ENCODE peak calls at places on chromosomes 1 and 21, in four cellular contexts. One of them, this sample, is unnamed.

GRCh38 chr1:37763791-37764741 is 854 bp downstream of the EPHA10 start:
- DNase-seq in RPMI8226: peak; percentile 69
- DNase-seq in C1 segment of cervical spinal cord: no peak
- DNase-seq in nucleus accumbens: peak; percentile 26
- DNase-seq in this sample: peak; percentile 91

GRCh38 chr1:95017775-95018174 is 55.0 kb downstream of the ALG14 start:
- DNase-seq in RPMI8226: no peak
- DNase-seq in C1 segment of cervical spinal cord: no peak
- DNase-seq in nucleus accumbens: no peak
- DNase-seq in this sample: no peak

GRCh38 chr1:65065535-65066378 is 82.2 kb upstream of the AK4 start:
- DNase-seq in RPMI8226: no peak
- DNase-seq in C1 segment of cervical spinal cord: peak; percentile 71
- DNase-seq in nucleus accumbens: no peak
- DNase-seq in this sample: peak; percentile 72

GRCh38 chr1:85411567-85412312 is 53.2 kb downstream of the DDAH1 start:
- DNase-seq in RPMI8226: no peak
- DNase-seq in C1 segment of cervical spinal cord: no peak
- DNase-seq in nucleus accumbens: no peak
- DNase-seq in this sample: no peak

GRCh38 chr1:14553711-14554110 is 44.8 kb upstream of the KAZN start:
- DNase-seq in RPMI8226: no peak
- DNase-seq in C1 segment of cervical spinal cord: no peak
- DNase-seq in nucleus accumbens: no peak
- DNase-seq in this sample: no peak

GRCh38 chr1:55310517-55310927 is 95.4 kb upstream of the USP24 start:
- DNase-seq in RPMI8226: no peak
- DNase-seq in C1 segment of cervical spinal cord: no peak
- DNase-seq in nucleus accumbens: no peak
- DNase-seq in this sample: no peak

GRCh38 chr1:221035680-221036153 is 156.5 kb downstream of the HLX start:
- DNase-seq in RPMI8226: peak; percentile 52
- DNase-seq in C1 segment of cervical spinal cord: no peak
- DNase-seq in nucleus accumbens: no peak
- DNase-seq in this sample: no peak

GRCh38 chr1:110055493-110056283 is 14.8 kb downstream of the ALX3 start:
- DNase-seq in RPMI8226: no peak
- DNase-seq in C1 segment of cervical spinal cord: no peak
- DNase-seq in nucleus accumbens: no peak
- DNase-seq in this sample: no peak

GRCh38 chr1:193406901-193407300 is 220.5 kb upstream of the B3GALT2 start:
- DNase-seq in RPMI8226: peak; percentile 64
- DNase-seq in C1 segment of cervical spinal cord: no peak
- DNase-seq in nucleus accumbens: no peak
- DNase-seq in this sample: no peak

GRCh38 chr1:156412653-156413309 is 43.8 kb downstream of the RHBG start:
- DNase-seq in RPMI8226: no peak
- DNase-seq in C1 segment of cervical spinal cord: peak; percentile 63
- DNase-seq in nucleus accumbens: peak; percentile 76
- DNase-seq in this sample: no peak

GRCh38 chr1:147748687-147749350 is 11.6 kb downstream of the GJA5 start:
- DNase-seq in RPMI8226: no peak
- DNase-seq in C1 segment of cervical spinal cord: no peak
- DNase-seq in nucleus accumbens: no peak
- DNase-seq in this sample: no peak

GRCh38 chr21:43854773-43855633 is 10.0 kb upstream of the AGPAT3 start:
- DNase-seq in RPMI8226: peak; percentile 84
- DNase-seq in C1 segment of cervical spinal cord: no peak
- DNase-seq in nucleus accumbens: no peak
- DNase-seq in this sample: no peak